ENCODE peak calls at places on chromosomes 16 and 17, in six cellular contexts. X, O, W, L, Z and F are unnamed samples.
A peak's percentile ranks its signal among the peaks of the same experiment; 100 is the strongest.

GRCh38 chr16:69093974-69094373 is 11.5 kb upstream of the HAS3 start:
- DNase-seq in Z (no peak), O (no peak), L (no peak), X (no peak), W (no peak), F (no peak)

GRCh38 chr17:27766438-27766837 is 33.9 kb downstream of the NOS2 start:
- DNase-seq in Z (no peak), X (no peak), O (no peak), L (no peak), W (no peak), F (no peak)

GRCh38 chr16:56610017-56610608 is 1.7 kb downstream of the MT2A start:
- DNase-seq in O (no peak), X (peak; percentile 83), W (no peak), Z (peak; percentile 61), L (peak; percentile 85), F (no peak)

GRCh38 chr17:66964083-66964771 is at the start of gene CACNG4:
- DNase-seq in L (no peak), W (no peak), O (no peak), Z (no peak), X (no peak), F (no peak)

GRCh38 chr17:36850794-36851193 is 86.5 kb upstream of the LHX1 start:
- DNase-seq in X (no peak), O (no peak), W (no peak), Z (no peak), L (peak; percentile 67), F (no peak)

GRCh38 chr16:66943426-66944053 is 8.2 kb downstream of the CES2 start:
- DNase-seq in W (no peak), Z (no peak), O (no peak), X (no peak), L (no peak), F (no peak)

GRCh38 chr17:61002316-61002736 is 324.7 kb downstream of the BCAS3 start:
- DNase-seq in Z (no peak), X (no peak), W (no peak), O (peak; percentile 8), L (peak; percentile 70), F (no peak)

GRCh38 chr17:45653616-45654015 is 130.5 kb upstream of the CRHR1 start:
- DNase-seq in Z (no peak), O (no peak), W (no peak), L (no peak), X (no peak), F (no peak)

GRCh38 chr16:75566889-75567255 is 693 bp downstream of the GABARAPL2 start:
- DNase-seq in Z (peak; percentile 34), X (no peak), L (no peak), O (no peak), W (no peak), F (no peak)

GRCh38 chr17:19316756-19317358 is 45.7 kb downstream of the B9D1 start:
- DNase-seq in L (no peak), W (peak; percentile 13), O (no peak), Z (no peak), X (peak; percentile 4), F (no peak)

GRCh38 chr17:69561462-69561861 is 147.0 kb downstream of the MAP2K6 start:
- DNase-seq in O (no peak), Z (no peak), W (no peak), X (no peak), L (no peak), F (no peak)

GRCh38 chr17:9900019-9900594 is 5.0 kb downstream of the RCVRN start:
- DNase-seq in Z (no peak), O (no peak), X (no peak), L (peak; percentile 33), W (no peak), F (no peak)

GRCh38 chr17:79984877-79985276 is 50.8 kb downstream of the TBC1D16 start:
- DNase-seq in Z (no peak), O (no peak), X (peak; percentile 25), W (no peak), L (no peak), F (no peak)

GRCh38 chr16:54627616-54628015 is 303.0 kb upstream of the IRX5 start:
- DNase-seq in L (peak; percentile 40), X (no peak), O (no peak), Z (no peak), W (no peak), F (no peak)

GRCh38 chr17:33560165-33560564 is 267.1 kb upstream of the ASIC2 start:
- DNase-seq in X (no peak), O (no peak), L (peak; percentile 34), Z (no peak), W (no peak), F (no peak)

GRCh38 chr17:79788989-79789942 is 7.6 kb downstream of the CBX8 start:
- DNase-seq in Z (no peak), L (no peak), W (no peak), X (no peak), O (no peak), F (no peak)

GRCh38 chr17:75778861-75779249 is 5.8 kb upstream of the UNK start:
- DNase-seq in X (no peak), W (no peak), O (no peak), Z (peak; percentile 78), L (no peak), F (no peak)

GRCh38 chr17:75774988-75775668 is 9.5 kb upstream of the UNK start:
- DNase-seq in X (peak; percentile 68), Z (no peak), L (peak; percentile 56), O (no peak), W (no peak), F (no peak)

GRCh38 chr17:75779250-75779986 is 5.2 kb upstream of the UNK start:
- DNase-seq in X (peak; percentile 99), Z (peak; percentile 97), L (peak; percentile 100), W (peak; percentile 97), O (peak; percentile 100), F (peak; percentile 98)

GRCh38 chr17:75776399-75777242 is 8.0 kb upstream of the UNK start:
- DNase-seq in O (no peak), L (peak; percentile 55), X (peak; percentile 61), Z (no peak), W (no peak), F (no peak)

GRCh38 chr17:75777243-75777922 is 7.2 kb upstream of the UNK start:
- DNase-seq in L (peak; percentile 51), Z (no peak), X (peak; percentile 66), W (no peak), O (no peak), F (no peak)
- H3K27ac ChIP-seq in L (peak overlapping the region; percentile 36), Z (peak overlapping the region; percentile 12), X (peak overlapping the region; percentile 98), W (peak overlapping the region; percentile 99), O (peak overlapping the region; percentile 35), F (peak overlapping the region; percentile 97)

DNA sequence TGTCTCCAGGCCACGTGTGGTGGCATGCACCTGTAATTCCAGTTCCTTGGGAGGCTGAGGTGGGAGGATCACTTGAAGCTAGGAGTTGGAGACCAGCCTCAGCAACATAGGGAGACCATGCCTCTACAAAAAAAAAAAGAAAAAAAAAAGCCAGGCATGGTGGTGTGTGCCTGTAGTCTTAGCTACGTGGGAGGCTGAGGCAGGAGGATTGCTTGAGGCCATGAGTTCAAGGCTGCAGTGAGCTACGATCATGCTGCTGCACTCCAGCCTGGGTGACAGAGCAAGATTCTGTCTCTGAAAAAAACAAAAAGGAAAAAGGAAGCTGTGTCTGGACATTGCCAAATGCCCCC is 103.9 kb downstream of the CMIP start:
- DNase-seq in W (no peak), Z (no peak), O (no peak), X (no peak), L (no peak), F (no peak)
- H3K27ac ChIP-seq in W (no peak overlapping the region), Z (peak overlapping the region; percentile 42), O (no peak overlapping the region), X (no peak overlapping the region), L (no peak overlapping the region), F (peak overlapping the region; percentile 12)

GRCh38 chr17:72121164-72122001 is 563 bp downstream of the SOX9 start:
- DNase-seq in Z (peak; percentile 58), L (peak; percentile 74), X (peak; percentile 72), O (no peak), W (peak; percentile 54), F (no peak)
- H3K27ac ChIP-seq in Z (peak overlapping the region; percentile 84), L (no peak overlapping the region), X (peak overlapping the region; percentile 62), O (no peak overlapping the region), W (peak overlapping the region; percentile 89), F (peak overlapping the region; percentile 79)

DNA sequence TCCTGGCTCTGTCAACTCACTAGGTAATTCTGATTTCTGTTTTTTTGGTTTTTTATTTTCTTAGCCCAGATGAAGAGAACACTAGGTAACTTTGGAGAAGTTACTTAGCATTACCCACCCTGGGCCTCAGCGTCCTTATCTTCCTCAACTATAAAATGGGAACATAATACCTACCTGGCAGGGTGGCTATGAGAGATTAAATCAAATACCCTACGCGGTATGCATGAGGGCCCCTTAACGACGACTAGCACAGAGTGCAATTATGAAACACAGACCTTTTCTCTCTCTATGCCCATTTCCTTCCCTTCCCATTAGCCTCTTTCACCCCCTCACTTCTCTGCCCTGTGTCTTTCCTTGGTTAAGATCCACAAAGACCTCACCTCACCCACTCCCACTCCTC is 11.1 kb downstream of the XPO6 start:
- DNase-seq in O (no peak), Z (no peak), X (no peak), W (no peak), L (no peak), F (no peak)
- H3K27ac ChIP-seq in O (no peak overlapping the region), Z (no peak overlapping the region), X (no peak overlapping the region), W (no peak overlapping the region), L (no peak overlapping the region), F (no peak overlapping the region)

DNA sequence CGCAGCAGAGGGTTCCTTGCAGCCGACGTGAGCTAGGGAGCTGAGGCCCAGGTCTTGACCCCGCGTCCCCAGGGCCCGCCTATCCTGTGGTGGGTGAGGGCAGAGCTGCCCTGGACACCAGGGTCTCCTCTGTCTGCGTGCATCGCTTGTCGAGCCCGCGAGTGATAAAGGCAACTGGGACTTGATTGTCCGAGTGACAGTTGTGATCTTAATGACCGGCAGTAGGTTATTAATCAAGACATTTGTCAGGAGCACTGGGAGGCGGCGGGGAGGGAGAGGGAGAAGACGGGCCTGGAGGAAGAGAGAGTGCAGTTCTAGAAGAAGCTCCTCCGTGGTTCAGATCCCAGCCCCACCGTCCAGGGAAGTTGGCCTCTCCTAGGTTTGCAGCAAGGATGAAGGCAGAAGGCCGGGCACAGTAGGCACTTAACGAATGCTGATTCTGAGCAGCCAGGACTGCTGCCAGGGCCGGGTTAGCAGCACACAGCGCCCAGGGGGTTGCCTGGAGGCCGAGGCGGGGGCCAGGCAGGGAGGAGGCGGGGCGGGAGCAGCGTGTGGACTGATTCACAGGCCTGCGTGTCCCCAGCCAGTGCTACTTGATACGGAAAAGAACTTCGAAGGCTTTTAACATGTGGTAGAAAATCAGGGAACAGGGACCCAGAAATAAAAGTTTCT is 11.3 kb upstream of the GSE1 start:
- DNase-seq in W (no peak), X (peak; percentile 86), Z (no peak), L (no peak), O (no peak), F (no peak)
- H3K27ac ChIP-seq in W (no peak overlapping the region), X (peak overlapping the region; percentile 82), Z (no peak overlapping the region), L (peak overlapping the region; percentile 82), O (no peak overlapping the region), F (no peak overlapping the region)

GRCh38 chr17:47244697-47245096 is 8.9 kb upstream of the ITGB3 start:
- DNase-seq in X (no peak), W (no peak), L (no peak), Z (no peak), O (no peak), F (no peak)
- H3K27ac ChIP-seq in X (no peak overlapping the region), W (no peak overlapping the region), L (no peak overlapping the region), Z (no peak overlapping the region), O (no peak overlapping the region), F (no peak overlapping the region)

GRCh38 chr16:474420-475122 is 49.1 kb downstream of the RAB11FIP3 start:
- DNase-seq in W (no peak), X (no peak), L (peak; percentile 21), O (no peak), Z (peak; percentile 67), F (no peak)
- H3K27ac ChIP-seq in W (peak overlapping the region; percentile 95), X (no peak overlapping the region), L (peak overlapping the region; percentile 54), O (no peak overlapping the region), Z (peak overlapping the region; percentile 37), F (no peak overlapping the region)